ENCODE peak calls at places on chromosomes 11 and 22, in six cellular contexts. One of them, this sample, is unnamed.

GRCh38 chr11:1351278-1351937 is 38.3 kb upstream of the BRSK2 start:
- DNase-seq in HepG2: peak; percentile 35
- DNase-seq in GM12878: no peak
- DNase-seq in HCT116: peak; percentile 69
- DNase-seq in H1: no peak
- DNase-seq in NT2/D1: no peak
- DNase-seq in this sample: peak; percentile 71

GRCh38 chr22:44847380-44847779 is 95.0 kb downstream of the ARHGAP8 start:
- DNase-seq in NT2/D1: no peak
- DNase-seq in GM12878: no peak
- DNase-seq in HepG2: no peak
- DNase-seq in H1: no peak
- DNase-seq in HCT116: no peak
- DNase-seq in this sample: no peak

GRCh38 chr11:285021-285893 is 3.7 kb upstream of the PGGHG start:
- DNase-seq in H1: peak; percentile 41
- DNase-seq in HCT116: no peak
- DNase-seq in HepG2: no peak
- DNase-seq in GM12878: no peak
- DNase-seq in NT2/D1: no peak
- DNase-seq in this sample: no peak

GRCh38 chr22:40434745-40435144 is 64.4 kb downstream of the SGSM3 start:
- DNase-seq in NT2/D1: no peak
- DNase-seq in GM12878: no peak
- DNase-seq in HepG2: no peak
- DNase-seq in H1: no peak
- DNase-seq in HCT116: no peak
- DNase-seq in this sample: no peak

GRCh38 chr11:706439-706956 is 467 bp downstream of the EPS8L2 start:
- DNase-seq in H1: peak; percentile 69
- DNase-seq in GM12878: no peak
- DNase-seq in HepG2: no peak
- DNase-seq in HCT116: no peak
- DNase-seq in NT2/D1: no peak
- DNase-seq in this sample: peak; percentile 52

GRCh38 chr22:42844756-42845155 is 12.3 kb downstream of the ARFGAP3 start:
- DNase-seq in GM12878: no peak
- DNase-seq in HCT116: peak; percentile 26
- DNase-seq in NT2/D1: no peak
- DNase-seq in HepG2: no peak
- DNase-seq in H1: no peak
- DNase-seq in this sample: no peak

GRCh38 chr11:108931168-108931567 is 266.3 kb downstream of the DDX10 start:
- DNase-seq in HepG2: no peak
- DNase-seq in HCT116: no peak
- DNase-seq in H1: no peak
- DNase-seq in GM12878: no peak
- DNase-seq in NT2/D1: no peak
- DNase-seq in this sample: no peak

GRCh38 chr11:57203359-57203758 is 21.6 kb downstream of the LRRC55 start:
- DNase-seq in NT2/D1: no peak
- DNase-seq in HCT116: no peak
- DNase-seq in HepG2: no peak
- DNase-seq in GM12878: no peak
- DNase-seq in H1: no peak
- DNase-seq in this sample: no peak

GRCh38 chr11:19374189-19374588 is 133.4 kb upstream of the E2F8 start:
- DNase-seq in NT2/D1: no peak
- DNase-seq in HCT116: no peak
- DNase-seq in H1: no peak
- DNase-seq in GM12878: no peak
- DNase-seq in HepG2: no peak
- DNase-seq in this sample: no peak

GRCh38 chr11:20065040-20065805 is 95.1 kb downstream of the DBX1 start:
- DNase-seq in NT2/D1: peak; percentile 52
- DNase-seq in HepG2: no peak
- DNase-seq in HCT116: no peak
- DNase-seq in GM12878: no peak
- DNase-seq in H1: no peak
- DNase-seq in this sample: no peak

GRCh38 chr11:128814856-128815705 is 52.0 kb downstream of the KCNJ1 start:
- DNase-seq in HCT116: no peak
- DNase-seq in NT2/D1: peak; percentile 85
- DNase-seq in H1: peak; percentile 83
- DNase-seq in HepG2: no peak
- DNase-seq in GM12878: no peak
- DNase-seq in this sample: no peak

GRCh38 chr11:76453248-76453647 is 8.4 kb downstream of the EMSY start:
- DNase-seq in HCT116: no peak
- DNase-seq in NT2/D1: no peak
- DNase-seq in GM12878: no peak
- DNase-seq in H1: no peak
- DNase-seq in HepG2: no peak
- DNase-seq in this sample: no peak
- TF ChIP-seq ZNF274 in HCT116: no peak
- TF ChIP-seq ZNF274 in NT2/D1: no peak
- TF ChIP-seq ZNF274 in GM12878: no peak
- TF ChIP-seq ZNF274 in H1: no peak
- TF ChIP-seq ZNF274 in HepG2: no peak
- TF ChIP-seq ZNF274 in this sample: no peak

GRCh38 chr11:7639643-7640025 is 33.7 kb downstream of the CYB5R2 start:
- DNase-seq in NT2/D1: no peak
- DNase-seq in HCT116: no peak
- DNase-seq in GM12878: no peak
- DNase-seq in H1: no peak
- DNase-seq in HepG2: no peak
- DNase-seq in this sample: no peak
- TF ChIP-seq ZNF274 in NT2/D1: no peak
- TF ChIP-seq ZNF274 in HCT116: no peak
- TF ChIP-seq ZNF274 in GM12878: no peak
- TF ChIP-seq ZNF274 in H1: no peak
- TF ChIP-seq ZNF274 in HepG2: no peak
- TF ChIP-seq ZNF274 in this sample: no peak

GRCh38 chr11:72930011-72930410 is 115.8 kb downstream of the ATG16L2 start:
- DNase-seq in HepG2: no peak
- DNase-seq in H1: no peak
- DNase-seq in GM12878: no peak
- DNase-seq in HCT116: no peak
- DNase-seq in NT2/D1: no peak
- DNase-seq in this sample: no peak
- TF ChIP-seq ZNF274 in HepG2: no peak
- TF ChIP-seq ZNF274 in H1: no peak
- TF ChIP-seq ZNF274 in GM12878: no peak
- TF ChIP-seq ZNF274 in HCT116: no peak
- TF ChIP-seq ZNF274 in NT2/D1: no peak
- TF ChIP-seq ZNF274 in this sample: no peak

DNA sequence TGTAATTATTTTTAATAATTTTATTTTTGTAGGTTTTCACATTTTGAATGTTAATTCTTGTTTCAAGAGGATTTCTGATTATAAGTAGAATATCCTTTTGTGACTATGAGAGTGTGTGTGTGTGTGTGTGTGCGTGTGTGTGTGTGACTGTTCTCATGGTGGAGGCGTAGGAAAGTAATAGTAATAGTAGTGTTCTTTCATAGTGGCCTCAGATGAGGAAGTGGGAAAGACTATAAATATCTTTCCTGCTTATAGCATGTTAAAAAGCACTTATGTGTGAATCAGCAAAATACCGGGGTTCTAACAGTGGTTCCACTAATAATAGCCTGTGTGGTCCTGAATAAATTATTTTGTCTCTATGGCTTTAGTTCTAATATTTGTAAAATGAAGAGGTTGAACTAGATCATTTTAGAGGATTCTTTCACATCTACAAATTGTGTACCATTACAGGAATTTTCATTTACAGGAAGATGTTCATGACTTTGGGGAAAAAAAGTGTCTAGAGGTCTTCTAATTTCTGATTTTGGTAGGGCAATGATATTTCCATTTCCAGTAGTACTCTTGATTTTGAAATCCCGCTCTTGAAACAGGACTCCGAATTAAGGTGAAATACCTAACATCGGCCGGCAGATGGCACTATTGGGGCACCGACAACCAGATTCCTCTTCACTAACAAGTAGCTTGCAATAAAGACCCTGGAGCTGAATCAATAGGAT is 29.9 kb upstream of the OR10G7 start:
- DNase-seq in HepG2: peak; percentile 54
- DNase-seq in GM12878: peak; percentile 63
- DNase-seq in NT2/D1: peak; percentile 66
- DNase-seq in H1: peak; percentile 77
- DNase-seq in HCT116: peak; percentile 63
- DNase-seq in this sample: peak; percentile 87
- TF ChIP-seq ZNF274 in HepG2: no peak
- TF ChIP-seq ZNF274 in GM12878: no peak
- TF ChIP-seq ZNF274 in NT2/D1: no peak
- TF ChIP-seq ZNF274 in H1: no peak
- TF ChIP-seq ZNF274 in HCT116: no peak
- TF ChIP-seq ZNF274 in this sample: no peak

DNA sequence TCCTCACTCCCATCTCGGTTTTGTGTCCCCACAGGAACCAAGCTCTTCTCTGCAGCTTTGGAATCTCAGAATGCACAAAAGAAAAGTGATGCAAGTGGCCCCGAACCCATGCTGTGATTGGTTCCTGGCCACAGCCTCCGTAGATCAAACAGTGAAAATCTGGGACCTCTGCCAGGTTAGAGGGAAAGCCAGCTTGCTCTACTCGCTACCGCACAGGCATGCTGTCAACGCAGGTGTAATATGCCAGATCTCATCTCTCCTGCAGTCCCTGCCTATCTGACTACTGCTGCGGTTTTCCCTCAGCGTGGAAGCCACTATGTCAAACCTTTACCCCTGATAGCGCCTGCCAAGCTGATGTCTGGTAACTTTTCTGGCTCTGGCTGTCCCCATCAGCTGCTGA is 200.5 kb upstream of the LRRC4C start:
- DNase-seq in GM12878: no peak
- DNase-seq in HCT116: no peak
- DNase-seq in NT2/D1: no peak
- DNase-seq in H1: no peak
- DNase-seq in HepG2: no peak
- DNase-seq in this sample: no peak
- TF ChIP-seq ZNF274 in GM12878: no peak
- TF ChIP-seq ZNF274 in HCT116: no peak
- TF ChIP-seq ZNF274 in NT2/D1: no peak
- TF ChIP-seq ZNF274 in H1: no peak
- TF ChIP-seq ZNF274 in HepG2: no peak
- TF ChIP-seq ZNF274 in this sample: no peak

DNA sequence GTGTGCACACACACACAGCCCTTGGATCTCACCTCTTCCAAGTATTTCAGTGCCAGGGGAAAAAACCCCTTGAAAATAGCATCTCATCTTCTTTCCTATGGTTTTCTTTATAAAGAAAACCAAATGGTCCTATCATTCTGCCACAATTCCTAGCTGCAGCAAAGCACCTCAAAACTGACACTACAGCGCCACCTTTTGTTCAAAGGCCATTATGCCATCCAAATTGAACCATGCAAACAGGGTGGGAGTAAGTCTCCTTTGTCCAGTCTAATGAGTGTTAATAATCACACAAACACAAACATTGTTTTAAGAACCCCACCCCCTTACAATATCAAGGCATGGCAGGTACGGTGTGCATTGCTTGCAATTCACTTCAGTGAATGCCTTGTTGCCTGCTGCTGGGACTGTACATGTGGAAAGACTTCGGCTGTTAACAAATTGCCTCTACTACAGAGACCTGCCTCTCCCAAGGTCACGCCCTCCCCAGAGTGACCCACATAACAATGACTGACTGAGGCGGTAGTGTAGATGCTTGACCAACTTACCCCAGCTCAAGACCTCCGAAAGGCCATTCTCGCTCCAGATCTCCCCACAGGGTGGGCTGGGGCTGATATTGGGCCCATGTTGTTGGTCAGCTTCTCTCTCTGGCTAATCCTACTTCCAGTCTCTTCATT is 31.7 kb downstream of the FAM181B start:
- DNase-seq in NT2/D1: peak; percentile 56
- DNase-seq in HCT116: peak; percentile 24
- DNase-seq in H1: peak; percentile 81
- DNase-seq in GM12878: no peak
- DNase-seq in HepG2: peak; percentile 37
- DNase-seq in this sample: peak; percentile 55
- TF ChIP-seq ZNF274 in NT2/D1: no peak
- TF ChIP-seq ZNF274 in HCT116: no peak
- TF ChIP-seq ZNF274 in H1: no peak
- TF ChIP-seq ZNF274 in GM12878: no peak
- TF ChIP-seq ZNF274 in HepG2: no peak
- TF ChIP-seq ZNF274 in this sample: no peak

DNA sequence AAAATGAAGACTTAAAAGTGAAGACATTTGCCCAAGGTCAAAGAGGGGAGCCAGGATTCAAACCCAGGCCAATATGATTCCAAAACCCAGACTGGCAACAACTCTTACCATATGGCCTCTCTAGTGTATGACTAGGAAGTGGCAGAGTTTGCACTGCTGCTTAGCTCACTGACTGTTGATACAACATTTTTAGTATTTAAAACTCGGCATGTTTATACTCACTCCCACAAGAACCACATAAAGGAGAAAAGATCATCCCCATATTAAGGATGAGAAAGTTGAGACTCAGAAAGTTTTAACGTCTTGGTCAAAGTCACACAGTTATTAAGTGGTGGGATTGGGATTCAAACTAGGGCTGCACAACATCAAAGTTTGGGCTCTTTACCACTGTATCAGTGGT is 81.7 kb downstream of the CCDC34 start:
- DNase-seq in H1: no peak
- DNase-seq in GM12878: no peak
- DNase-seq in HCT116: no peak
- DNase-seq in NT2/D1: no peak
- DNase-seq in HepG2: no peak
- DNase-seq in this sample: no peak
- TF ChIP-seq ZNF274 in H1: no peak
- TF ChIP-seq ZNF274 in GM12878: no peak
- TF ChIP-seq ZNF274 in HCT116: no peak
- TF ChIP-seq ZNF274 in NT2/D1: no peak
- TF ChIP-seq ZNF274 in HepG2: no peak
- TF ChIP-seq ZNF274 in this sample: no peak

This sample was measured in K562.